ENCODE peak calls at places on chromosomes 5 and 9, in six cellular contexts. T, D, J, H, K and B are unnamed samples.

GRCh38 chr5:95043648-95044047 is 241.2 kb downstream of the MCTP1 start:
- DNase-seq in J (no peak), K (no peak), T (no peak), D (no peak), H (no peak), B (no peak)

GRCh38 chr5:81525690-81526089 is 131.8 kb upstream of the ACOT12 start:
- DNase-seq in H (no peak), K (no peak), D (no peak), J (no peak), T (no peak), B (no peak)

GRCh38 chr9:18173923-18174322 is 300.0 kb upstream of the ADAMTSL1 start:
- DNase-seq in K (no peak), H (no peak), D (no peak), J (no peak), T (no peak), B (no peak)

GRCh38 chr5:79687911-79688310 is 1.7 kb upstream of the CMYA5 start:
- DNase-seq in D (no peak), J (no peak), K (no peak), H (no peak), T (no peak), B (no peak)

GRCh38 chr9:7117676-7118561 is 360.1 kb downstream of the KDM4C start:
- DNase-seq in D (no peak), J (no peak), H (no peak), K (no peak), T (no peak), B (no peak)

GRCh38 chr5:96080557-96080956 is 118.9 kb upstream of the ELL2 start:
- DNase-seq in K (no peak), T (no peak), D (peak; percentile 17), J (no peak), H (no peak), B (no peak)

GRCh38 chr9:35350827-35351549 is 138.9 kb upstream of the RUSC2 start:
- DNase-seq in K (no peak), J (no peak), H (no peak), D (no peak), T (no peak), B (no peak)

GRCh38 chr5:13188393-13188792 is 756.1 kb downstream of the DNAH5 start:
- DNase-seq in J (no peak), K (no peak), T (no peak), D (no peak), H (no peak), B (no peak)

GRCh38 chr5:79008362-79008761 is 23.3 kb upstream of the ARSB start:
- DNase-seq in T (no peak), D (no peak), K (peak; percentile 45), J (no peak), H (no peak), B (no peak)

GRCh38 chr5:135537745-135538144 is 2.0 kb upstream of the NEUROG1 start:
- DNase-seq in K (no peak), T (no peak), D (no peak), H (no peak), J (no peak), B (no peak)

GRCh38 chr9:13213998-13214397 is 65.5 kb downstream of the MPDZ start:
- DNase-seq in T (no peak), H (no peak), K (no peak), J (no peak), D (no peak), B (no peak)

GRCh38 chr5:94690778-94691177 is 72.3 kb downstream of the SLF1 start:
- DNase-seq in K (no peak), D (no peak), H (no peak), T (no peak), J (no peak), B (no peak)

GRCh38 chr5:2751592-2752021 is at the start of gene IRX2:
- DNase-seq in K (peak; percentile 96), J (no peak), D (no peak), H (peak; percentile 97), T (no peak), B (peak; percentile 61)

GRCh38 chr5:173201636-173202265 is 33.3 kb downstream of the NKX2-5 start:
- DNase-seq in T (no peak), D (no peak), K (no peak), H (no peak), J (no peak), B (no peak)

GRCh38 chr5:178551059-178551458 is 39.1 kb downstream of the COL23A1 start:
- DNase-seq in K (peak; percentile 45), J (no peak), T (no peak), D (no peak), H (no peak), B (peak; percentile 26)

GRCh38 chr5:63262191-63262981 is 683.8 kb downstream of the LRRC70 start:
- DNase-seq in D (no peak), T (no peak), H (no peak), K (no peak), J (no peak), B (no peak)

GRCh38 chr9:137218754-137219271 is 3.2 kb downstream of the RNF208 start:
- DNase-seq in H (no peak), K (no peak), D (no peak), T (no peak), J (no peak), B (peak; percentile 86)

GRCh38 chr5:108168915-108169314 is 213.0 kb downstream of the FBXL17 start:
- DNase-seq in T (no peak), J (no peak), K (no peak), D (no peak), H (no peak), B (no peak)

GRCh38 chr5:10756539-10756938 is 4.5 kb downstream of the DAP start:
- DNase-seq in H (no peak), T (no peak), K (no peak), D (no peak), J (no peak), B (no peak)

DNA sequence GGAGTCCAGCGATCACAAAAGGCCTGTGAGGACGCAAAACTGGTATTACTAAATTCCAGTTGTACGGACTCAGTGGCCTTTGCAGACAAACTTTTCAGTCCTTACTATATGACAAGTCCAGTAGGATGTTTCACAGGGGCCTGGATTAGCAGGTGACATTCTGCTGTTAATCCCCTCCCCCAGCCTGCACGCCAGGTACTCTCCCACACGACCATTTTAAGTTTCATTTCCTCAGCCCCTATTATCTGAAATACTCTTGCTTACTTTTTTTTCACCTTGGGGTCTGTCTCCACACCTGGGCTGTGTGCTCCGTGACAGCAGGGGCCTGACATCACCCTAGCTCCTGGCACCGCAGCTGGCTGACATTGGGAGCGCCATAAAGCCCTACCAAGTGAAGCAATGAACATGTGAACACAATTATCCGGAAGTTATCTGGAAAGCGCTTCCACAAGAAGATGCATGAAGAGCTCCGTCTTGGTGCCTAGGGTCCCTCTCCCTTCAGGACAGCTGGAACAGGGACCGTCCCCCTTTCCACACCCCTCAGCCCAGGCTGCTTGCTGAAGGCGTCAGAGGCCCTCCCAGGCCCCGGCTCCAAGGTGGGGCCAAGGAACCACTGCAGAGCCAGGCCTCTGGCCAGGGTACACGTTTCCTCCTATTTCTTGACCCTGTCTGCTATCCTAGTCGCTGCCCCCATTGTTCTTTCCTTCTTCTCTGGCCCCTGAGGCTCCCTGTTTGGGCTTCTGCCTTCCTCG is 39.7 kb upstream of the ZNF622 start:
- DNase-seq in J (no peak), T (no peak), K (no peak), H (no peak), D (peak; percentile 47), B (no peak)
- H3K4me3 ChIP-seq in J (no peak overlapping the region), T (no peak overlapping the region), K (no peak overlapping the region), H (no peak overlapping the region), D (peak overlapping the region; percentile 83), B (peak overlapping the region; percentile 2)

DNA sequence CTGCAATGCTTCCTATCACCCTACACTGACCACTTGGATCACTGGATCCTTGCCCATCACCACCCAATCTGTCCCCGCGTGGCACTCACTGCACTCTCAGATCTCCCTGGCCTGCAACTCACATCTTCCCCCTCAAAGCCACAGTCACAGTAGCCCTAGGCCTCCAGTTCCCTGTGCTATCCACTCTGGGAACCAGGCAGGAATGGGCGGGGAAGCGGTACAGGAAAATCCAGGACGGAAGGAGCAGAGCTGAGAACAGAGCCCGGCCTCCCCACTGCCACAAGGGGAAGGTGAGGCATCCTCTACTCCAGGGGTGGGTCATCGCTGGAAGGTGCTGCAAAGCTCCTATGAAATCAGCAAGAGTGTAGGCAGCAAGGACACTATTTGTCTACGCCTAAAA is 102.6 kb downstream of the ESM1 start:
- DNase-seq in J (peak; percentile 31), T (no peak), K (no peak), H (no peak), D (no peak), B (no peak)
- H3K27ac ChIP-seq in J (no peak overlapping the region), T (no peak overlapping the region), K (no peak overlapping the region), H (no peak overlapping the region), D (no peak overlapping the region), B (no peak overlapping the region)

GRCh38 chr5:1060535-1060981 is 51.3 kb downstream of the SLC12A7 start:
- DNase-seq in H (no peak), D (no peak), T (no peak), K (no peak), J (peak; percentile 17), B (no peak)
- H3K36me3 ChIP-seq in H (peaks cover 3% of the 10 kb centered on the region), D (no peaks in the 10 kb centered on the region), T (peaks cover 32% of the 10 kb centered on the region), K (no peaks in the 10 kb centered on the region), J (no peaks in the 10 kb centered on the region), B (peaks cover 44% of the 10 kb centered on the region)

DNA sequence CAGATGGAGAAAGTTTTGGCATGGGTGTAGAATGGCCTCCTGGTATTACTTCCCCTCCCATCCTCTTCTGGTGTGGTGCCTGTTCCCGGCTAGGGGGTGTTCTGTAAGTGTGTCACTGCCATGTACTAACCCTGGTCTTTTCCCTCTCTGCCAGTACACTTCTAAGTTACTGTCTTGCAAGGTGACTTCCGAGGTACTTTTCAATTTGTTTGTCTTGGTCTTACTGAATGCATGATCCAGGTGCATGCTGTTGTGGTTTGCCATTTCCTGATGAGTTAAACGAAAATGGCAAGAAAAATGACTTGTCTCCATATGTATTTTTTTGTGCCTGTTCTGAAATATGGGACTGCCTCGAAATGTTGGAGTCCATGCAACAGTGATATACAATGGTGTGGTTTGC is 46.0 kb downstream of the C9orf152 start:
- DNase-seq in T (no peak), J (no peak), K (no peak), H (no peak), D (no peak), B (no peak)
- H3K4me3 ChIP-seq in T (peak overlapping the region; percentile 20), J (no peak overlapping the region), K (no peak overlapping the region), H (no peak overlapping the region), D (no peak overlapping the region), B (no peak overlapping the region)

GRCh38 chr9:89022071-89022721 is 30.9 kb downstream of the S1PR3 start:
- DNase-seq in K (peak; percentile 23), D (no peak), J (peak; percentile 45), T (no peak), H (peak; percentile 81), B (no peak)
- H3K27ac ChIP-seq in K (no peak overlapping the region), D (peak overlapping the region; percentile 44), J (peak overlapping the region; percentile 85), T (no peak overlapping the region), H (peak overlapping the region; percentile 45), B (no peak overlapping the region)

GRCh38 chr5:150448960-150449490 is 514 bp downstream of the RPS14 start:
- DNase-seq in K (no peak), T (no peak), D (no peak), J (no peak), H (no peak), B (peak; percentile 29)
- H3K36me3 ChIP-seq in K (peaks cover 47% of the 10 kb centered on the region), T (peaks cover 36% of the 10 kb centered on the region), D (no peaks in the 10 kb centered on the region), J (no peaks in the 10 kb centered on the region), H (peaks cover 27% of the 10 kb centered on the region), B (peaks cover 28% of the 10 kb centered on the region)